ENCODE peak calls at places on chromosomes 16 and 17, in nine cellular contexts. C is left ventricle myocardium inferior; Q is AG20443; U is RWPE1; T is stimulated activated CD8-positive, alpha-beta memory T cell treated with anti-CD3 and anti-CD28 coated beads, Interleukin-7, amount 100 ng/mL, for 24 hours; P is NCI-H2081; N is ureter; Y is cardiac fibroblast; L is heart right ventricle. Z is an unnamed sample.

GRCh38 chr17:40290629-40291296 is 3.1 kb downstream of the CDC6 start:
- DNase-seq in N (no peak), L (no peak), P (peak), Y (peak), T (no peak), U (peak), Q (peak), C (no peak), Z (no peak)

GRCh38 chr17:49928126-49928800 is 40.7 kb upstream of the DLX4 start:
- DNase-seq in Y (no peak), N (no peak), U (no peak), T (no peak), Q (no peak), P (no peak), C (no peak), L (no peak), Z (no peak)

GRCh38 chr17:4837471-4838305 is 4.5 kb downstream of the MINK1 start:
- DNase-seq in C (peak), N (no peak), P (no peak), T (no peak), U (no peak), Q (no peak), Y (no peak), L (peak), Z (no peak)

GRCh38 chr16:1158456-1159324 is 5.8 kb downstream of the CACNA1H start:
- DNase-seq in C (peak), T (no peak), N (peak), P (no peak), U (no peak), L (peak), Y (peak), Q (peak), Z (no peak)

GRCh38 chr16:85460252-85460982 is 152.7 kb upstream of the GSE1 start:
- DNase-seq in Q (no peak), C (no peak), P (no peak), Y (peak), N (no peak), U (no peak), T (no peak), L (no peak), Z (no peak)

GRCh38 chr17:77459018-77459755 is 318.4 kb downstream of the SEC14L1 start:
- DNase-seq in P (no peak), N (no peak), Y (no peak), T (no peak), L (no peak), U (no peak), Q (no peak), C (no peak), Z (no peak)

GRCh38 chr16:10100829-10101228 is 81.4 kb downstream of the GRIN2A start:
- DNase-seq in T (no peak), C (no peak), N (no peak), L (no peak), P (no peak), U (no peak), Q (no peak), Y (no peak), Z (no peak)

GRCh38 chr16:73019456-73020362 is 28.2 kb downstream of the ZFHX3 start:
- DNase-seq in C (no peak), L (no peak), N (no peak), Q (no peak), U (peak), T (no peak), Y (peak), P (no peak), Z (no peak)

GRCh38 chr17:38920374-38921291 is 4.8 kb upstream of the LASP1NB start:
- DNase-seq in T (no peak), N (no peak), U (no peak), Y (no peak), C (no peak), Q (no peak), P (no peak), L (no peak), Z (no peak)

GRCh38 chr16:57828272-57829161 is 26.2 kb upstream of the KIFC3 start:
- DNase-seq in N (no peak), C (no peak), P (no peak), Q (no peak), T (no peak), U (no peak), L (no peak), Y (no peak), Z (no peak)

GRCh38 chr16:17331991-17332390 is 138.8 kb downstream of the XYLT1 start:
- DNase-seq in P (no peak), Q (no peak), T (no peak), L (no peak), Y (no peak), N (no peak), U (no peak), C (no peak), Z (no peak)

GRCh38 chr17:14756469-14756868 is 455.6 kb downstream of the HS3ST3B1 start:
- DNase-seq in U (no peak), P (no peak), Q (no peak), L (no peak), Y (no peak), N (no peak), T (no peak), C (no peak), Z (no peak)

GRCh38 chr17:82814834-82815233 is 25.0 kb downstream of the ZNF750 start:
- DNase-seq in Q (no peak), T (no peak), Y (no peak), C (no peak), P (no peak), U (no peak), L (no peak), N (no peak), Z (no peak)

GRCh38 chr16:12245088-12245922 is 268.8 kb downstream of the SNX29 start:
- DNase-seq in T (no peak), P (peak), Q (no peak), Y (no peak), N (no peak), L (no peak), U (no peak), C (no peak), Z (no peak)

GRCh38 chr17:19724501-19725420 is 8.4 kb upstream of the SLC47A2 start:
- DNase-seq in Y (peak), T (peak), U (peak), P (no peak), L (peak), Q (no peak), N (peak), C (peak), Z (no peak)

GRCh38 chr16:46712911-46713310 is 23.5 kb downstream of the ORC6 start:
- DNase-seq in U (no peak), L (no peak), T (no peak), N (no peak), P (no peak), Y (no peak), Q (no peak), C (no peak), Z (no peak)

GRCh38 chr16:68005786-68006286 is 6.6 kb upstream of the DPEP2 start:
- DNase-seq in Y (peak), T (no peak), N (peak), C (no peak), Q (peak), U (peak), P (no peak), L (no peak), Z (no peak)

GRCh38 chr17:81298991-81299733 is 4.1 kb upstream of the SLC38A10 start:
- DNase-seq in C (no peak), Q (no peak), N (no peak), P (no peak), L (no peak), Y (no peak), U (no peak), T (no peak), Z (no peak)

GRCh38 chr16:29696881-29697331 is 17.9 kb downstream of the QPRT start:
- DNase-seq in T (no peak), U (no peak), P (no peak), L (no peak), Q (no peak), Y (no peak), C (no peak), N (no peak), Z (no peak)

GRCh38 chr16:20675488-20676267 is 21.8 kb downstream of the ACSM1 start:
- DNase-seq in Q (no peak), C (no peak), U (peak), N (peak), P (peak), Y (peak), T (no peak), L (no peak), Z (no peak)

GRCh38 chr16:89786474-89787364 is 29.7 kb downstream of the FANCA start:
- DNase-seq in Y (no peak), U (no peak), Q (no peak), T (no peak), N (no peak), L (no peak), C (peak), P (no peak), Z (no peak)

GRCh38 chr17:1713160-1713877 is 3.1 kb upstream of the TLCD2 start:
- DNase-seq in C (no peak), Y (no peak), P (no peak), Q (no peak), U (no peak), T (no peak), L (no peak), N (no peak), Z (no peak)

GRCh38 chr17:45093444-45094110 is 32.5 kb downstream of the NMT1 start:
- DNase-seq in N (no peak), C (peak), U (no peak), Y (peak), L (no peak), P (no peak), Q (peak), T (no peak), Z (no peak)

GRCh38 chr17:67281053-67281452 is 36.1 kb upstream of the HELZ start:
- DNase-seq in C (no peak), Q (no peak), T (no peak), Y (no peak), L (no peak), N (no peak), U (no peak), P (no peak), Z (no peak)

GRCh38 chr17:18118633-18118975 is 10.0 kb downstream of the MYO15A start:
- DNase-seq in U (no peak), N (no peak), T (no peak), C (no peak), Q (no peak), L (no peak), P (no peak), Y (no peak), Z (no peak)

GRCh38 chr16:22220714-22221113 is 14.6 kb downstream of the EEF2K start:
- DNase-seq in C (peak), U (no peak), T (no peak), P (no peak), Y (peak), L (peak), Q (peak), N (no peak), Z (no peak)

GRCh38 chr17:42984486-42984885 is 4.1 kb downstream of the RUNDC1 start:
- DNase-seq in Y (peak), P (no peak), L (no peak), T (no peak), U (no peak), N (no peak), C (no peak), Q (no peak), Z (no peak)

GRCh38 chr16:77881355-77882003 is 93.1 kb downstream of the VAT1L start:
- DNase-seq in C (no peak), N (no peak), Q (no peak), T (no peak), L (no peak), Y (no peak), U (no peak), P (no peak), Z (no peak)

GRCh38 chr17:64343833-64344637 is 46.6 kb downstream of the PECAM1 start:
- DNase-seq in T (no peak), C (peak), L (peak), U (no peak), P (peak), N (peak), Y (peak), Q (peak), Z (no peak)

GRCh38 chr16:47644166-47644565 is 183.0 kb downstream of the PHKB start:
- DNase-seq in L (no peak), T (no peak), Y (peak), U (peak), N (no peak), P (no peak), C (no peak), Q (peak), Z (no peak)